ENCODE peak calls at places on chromosome 11, in four cellular contexts. E is GM23338, X is A549, H is GM12878. L is an unnamed sample.
A peak's percentile ranks its signal among the peaks of the same experiment; 100 is the strongest.

GRCh38 chr11:27718853-27719574 is 18.8 kb upstream of the BDNF start:
- DNase-seq in H (no peak), E (peak; percentile 80), X (peak; percentile 55), L (no peak)

GRCh38 chr11:2772544-2773031 is 72.8 kb upstream of the KCNQ1OT1 start:
- DNase-seq in H (no peak), E (no peak), X (no peak), L (no peak)

GRCh38 chr11:14764899-14765527 is 121.4 kb downstream of the PDE3B start:
- DNase-seq in H (peak; percentile 65), E (no peak), X (no peak), L (no peak)

GRCh38 chr11:59560290-59560701 is 49.0 kb downstream of the OR4D9 start:
- DNase-seq in E (peak; percentile 91), H (peak; percentile 93), X (no peak), L (peak; percentile 70)

GRCh38 chr11:46736615-46737014 is 17.6 kb downstream of the F2 start:
- DNase-seq in E (no peak), X (no peak), H (no peak), L (no peak)

GRCh38 chr11:103773059-103773458 is 263.4 kb upstream of the DDI1 start:
- DNase-seq in X (no peak), E (no peak), H (no peak), L (no peak)

GRCh38 chr11:28833169-28833568 is 725.0 kb downstream of the METTL15 start:
- DNase-seq in X (no peak), H (no peak), E (no peak), L (no peak)

GRCh38 chr11:29336727-29337212 is 680.1 kb downstream of the KCNA4 start:
- DNase-seq in E (no peak), X (no peak), H (no peak), L (no peak)

GRCh38 chr11:93099811-93100210 is 98.0 kb downstream of the SLC36A4 start:
- DNase-seq in X (no peak), E (no peak), H (no peak), L (no peak)

GRCh38 chr11:76742912-76743311 is 40.2 kb upstream of the TSKU start:
- DNase-seq in X (no peak), H (no peak), E (no peak), L (no peak)

GRCh38 chr11:93727985-93728791 is 13.1 kb downstream of the TAF1D start:
- DNase-seq in E (no peak), H (no peak), X (no peak), L (no peak)

DNA sequence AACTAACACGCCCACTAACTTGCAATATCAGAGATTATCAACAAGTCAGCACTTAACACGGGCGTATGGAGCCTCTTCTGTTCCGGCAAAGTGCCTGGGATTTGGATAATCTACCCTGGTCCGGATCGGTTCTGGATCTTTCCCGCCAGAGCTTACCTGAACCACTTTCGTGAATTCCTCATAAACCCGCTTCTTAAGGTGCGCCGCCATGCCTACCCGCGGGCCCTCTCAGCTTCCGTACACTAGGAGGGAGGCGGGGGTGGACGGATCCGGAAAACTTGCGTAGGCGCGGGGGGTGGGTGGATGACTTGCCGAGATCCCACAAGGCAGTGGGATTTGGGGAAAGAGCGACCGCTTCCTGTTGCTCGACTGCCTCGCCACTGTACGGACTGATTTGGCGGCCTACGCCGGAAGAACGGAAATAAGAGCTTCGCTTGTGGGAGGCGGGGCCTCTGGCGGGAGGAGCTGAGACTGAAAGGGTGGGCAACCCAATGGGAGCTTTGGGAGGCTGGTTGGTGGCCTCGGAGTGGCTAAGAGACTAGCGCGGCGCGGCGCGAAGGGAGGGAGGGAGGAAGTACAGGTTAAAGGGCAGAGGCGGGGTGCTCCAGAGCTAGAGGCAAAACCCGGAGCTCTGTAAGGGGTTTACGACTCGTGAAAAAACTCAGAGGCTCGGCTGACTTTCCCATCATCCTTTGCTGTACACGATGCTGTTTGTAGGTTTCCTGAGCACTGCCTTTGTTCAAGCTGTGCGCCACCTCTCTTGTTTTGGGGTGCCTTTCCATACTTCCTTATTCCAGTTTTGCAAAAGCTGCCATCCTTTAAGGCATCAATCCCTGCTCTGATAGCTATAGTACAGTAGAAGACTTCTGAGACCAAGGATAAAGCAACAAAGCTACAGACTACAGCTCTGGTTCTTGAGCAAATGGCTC is at the start of gene INTS4:
- DNase-seq in E (peak; percentile 100), H (peak; percentile 99), X (peak; percentile 95), L (peak; percentile 99)
- TF ChIP-seq REST in E (no peak), H (peak; percentile 21), X (peak; percentile 55), L (peak; percentile 48)

GRCh38 chr11:13007702-13008435 is 1.2 kb upstream of the RASSF10 start:
- DNase-seq in X (peak; percentile 31), H (no peak), E (no peak), L (no peak)
- TF ChIP-seq REST in X (no peak), H (no peak), E (no peak), L (no peak)

GRCh38 chr11:64688534-64688982 is 34.4 kb downstream of the NRXN2 start:
- DNase-seq in E (peak; percentile 99), H (peak; percentile 46), X (peak; percentile 89), L (peak; percentile 68)
- TF ChIP-seq REST in E (no peak), H (no peak), X (no peak), L (no peak)

GRCh38 chr11:6601041-6601461 is 2.4 kb downstream of the RRP8 start:
- DNase-seq in H (no peak), E (no peak), X (no peak), L (no peak)

GRCh38 chr11:6599884-6600390 is 3.5 kb downstream of the RRP8 start:
- DNase-seq in X (no peak), E (no peak), H (no peak), L (no peak)

GRCh38 chr11:6596237-6596877 is 7.1 kb downstream of the RRP8 start:
- DNase-seq in H (no peak), E (no peak), X (no peak), L (no peak)

GRCh38 chr11:6599449-6599848 is 4.0 kb downstream of the RRP8 start:
- DNase-seq in H (no peak), X (no peak), E (no peak), L (no peak)

DNA sequence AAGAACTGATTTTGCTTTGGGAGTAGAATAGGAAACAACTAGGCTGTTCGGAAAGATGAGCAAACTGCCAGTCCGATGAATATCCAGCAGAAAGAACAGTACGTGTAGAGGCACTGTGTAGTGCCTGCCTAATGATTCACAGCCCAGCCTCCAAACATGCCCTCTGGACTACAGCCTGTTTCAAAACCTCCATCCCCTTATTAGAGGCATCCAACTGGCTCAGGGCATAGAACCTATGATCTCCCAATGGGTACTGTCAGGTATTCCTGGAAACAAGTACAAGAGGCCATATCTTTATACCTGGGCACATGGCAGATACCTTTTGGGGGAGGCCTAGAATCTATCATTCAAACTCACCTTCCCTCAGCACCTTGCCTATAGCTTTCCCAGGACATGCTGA is 4.9 kb downstream of the RRP8 start:
- DNase-seq in E (no peak), X (no peak), H (no peak), L (no peak)
- TF ChIP-seq REST in E (no peak), X (no peak), H (no peak), L (no peak)